ENCODE peak calls at places on chromosomes 4 and X, in nine cellular contexts. G is HFF-Myc, R is AG08395, T is left colon, S is GM19239, I is left cardiac atrium, W is NCI-H1092 treated with DMSO at 0.1 percent for 48 hours, L is tibial artery, H is Calu3. N is an unnamed sample.

GRCh38 chr4:24674279-24674678 is 89.9 kb upstream of the DHX15 start:
- DNase-seq in G (no peak), R (no peak), T (no peak), S (no peak), I (no peak), W (no peak), L (no peak), H (no peak), N (no peak)

GRCh38 chr4:163701915-163702314 is 207.4 kb downstream of the TMA16 start:
- DNase-seq in G (no peak), R (no peak), T (no peak), S (no peak), I (no peak), W (no peak), L (no peak), H (no peak), N (no peak)

GRCh38 chr4:39046243-39046642 is 14.0 kb upstream of the TMEM156 start:
- DNase-seq in G (no peak), R (no peak), T (no peak), S (no peak), I (no peak), W (no peak), L (no peak), H (no peak), N (no peak)

GRCh38 chr4:114684462-114684861 is 85.9 kb downstream of the UGT8 start:
- DNase-seq in G (no peak), R (no peak), T (no peak), S (no peak), I (no peak), W (no peak), L (no peak), H (no peak), N (no peak)

GRCh38 chrX:134246282-134246681 is 9.3 kb downstream of the CCDC160 start:
- DNase-seq in G (no peak), R (no peak), T (no peak), S (no peak), I (no peak), W (no peak), L (no peak), H (no peak), N (no peak)

GRCh38 chrX:15674514-15674898 is 9.9 kb upstream of the CLTRN start:
- DNase-seq in G (peak), R (peak), T (peak), S (peak), I (peak), W (no peak), L (peak), H (peak), N (no peak)

GRCh38 chr4:83661359-83661758 is 125.5 kb downstream of the GPAT3 start:
- DNase-seq in G (no peak), R (no peak), T (no peak), S (no peak), I (no peak), W (no peak), L (no peak), H (no peak), N (no peak)

GRCh38 chr4:135244605-135245146 is 1043.1 kb upstream of the PABPC4L start:
- DNase-seq in G (no peak), R (no peak), T (no peak), S (no peak), I (no peak), W (no peak), L (no peak), H (no peak), N (no peak)

GRCh38 chr4:83011779-83012630 is 1.4 kb upstream of the LIN54 start:
- DNase-seq in G (no peak), R (peak), T (peak), S (no peak), I (peak), W (peak), L (peak), H (peak), N (peak)

GRCh38 chrX:115490814-115491213 is 70.2 kb upstream of the PLS3 start:
- DNase-seq in G (no peak), R (no peak), T (no peak), S (no peak), I (no peak), W (no peak), L (no peak), H (no peak), N (no peak)

N was measured in progenitor cell of endocrine pancreas.